ENCODE peak calls at places on chromosomes 16 and 17, in seven cellular contexts. I is left ventricle myocardium inferior, E is AG04450, U is A549, R is type B pancreatic cell, V is mucosa of descending colon, M is fibroblast of the aortic adventitia. Y is an unnamed sample.

GRCh38 chr17:14506364-14506763 is 205.5 kb downstream of the HS3ST3B1 start:
- DNase-seq in R (no peak), U (no peak), V (no peak), I (no peak), E (no peak), M (no peak), Y (no peak)

GRCh38 chr16:1153480-1154160 is 714 bp downstream of the CACNA1H start:
- DNase-seq in V (no peak), M (no peak), U (no peak), I (no peak), R (no peak), E (no peak), Y (no peak)

GRCh38 chr17:79929257-79930076 is 90.2 kb upstream of the CBX4 start:
- DNase-seq in I (no peak), V (no peak), U (no peak), E (no peak), M (no peak), R (no peak), Y (no peak)

GRCh38 chr17:51342257-51342656 is 81.9 kb downstream of the UTP18 start:
- DNase-seq in V (no peak), I (no peak), M (no peak), E (no peak), R (no peak), U (no peak), Y (no peak)

GRCh38 chr17:7881655-7882054 is 6.9 kb upstream of the CHD3 start:
- DNase-seq in I (no peak), M (no peak), E (no peak), R (no peak), U (no peak), V (no peak), Y (no peak)

GRCh38 chr17:58338907-58339774 is 10.5 kb upstream of the TSPOAP1 start:
- DNase-seq in I (peak), V (peak), U (no peak), R (no peak), E (peak), M (peak), Y (no peak)

GRCh38 chr17:41718287-41718645 is 6.1 kb downstream of the GAST start:
- DNase-seq in V (no peak), R (no peak), E (no peak), U (no peak), M (no peak), I (no peak), Y (no peak)

GRCh38 chr17:27946521-27946920 is 53.4 kb upstream of the LYRM9 start:
- DNase-seq in I (no peak), V (no peak), M (no peak), E (no peak), R (no peak), U (no peak), Y (no peak)

GRCh38 chr16:49528035-49528434 is 154.4 kb downstream of the C16orf78 start:
- DNase-seq in U (no peak), I (no peak), R (no peak), V (no peak), M (peak), E (no peak), Y (no peak)

GRCh38 chr17:28899212-28899815 is 1.8 kb upstream of the FLOT2 start:
- DNase-seq in R (no peak), U (no peak), M (no peak), E (no peak), I (no peak), V (no peak), Y (no peak)

GRCh38 chr17:72008236-72008874 is 112.5 kb upstream of the SOX9 start:
- DNase-seq in U (no peak), E (no peak), V (no peak), I (no peak), M (peak), R (no peak), Y (no peak)

GRCh38 chr16:73058221-73058615 is 10.3 kb upstream of the ZFHX3 start:
- DNase-seq in R (no peak), V (peak), U (no peak), M (peak), I (peak), E (no peak), Y (no peak)

GRCh38 chr16:69924777-69925191 is 26.4 kb upstream of the CLEC18A start:
- DNase-seq in E (peak), M (peak), V (no peak), I (peak), U (no peak), R (no peak), Y (peak)

GRCh38 chr17:15892679-15893332 is 52.1 kb upstream of the ADORA2B start:
- DNase-seq in R (no peak), M (peak), E (no peak), V (no peak), I (no peak), U (peak), Y (peak)

GRCh38 chr16:82236415-82236814 is 66.4 kb upstream of the MPHOSPH6 start:
- DNase-seq in I (no peak), M (no peak), V (no peak), E (no peak), R (no peak), U (no peak), Y (no peak)

GRCh38 chr16:397135-397661 is at the start of gene NME4:
- DNase-seq in U (peak), E (no peak), I (no peak), V (no peak), M (no peak), R (no peak), Y (no peak)

GRCh38 chr16:914453-914852 is 56.3 kb downstream of the LMF1 start:
- DNase-seq in V (no peak), I (no peak), E (no peak), R (no peak), U (peak), M (peak), Y (no peak)

GRCh38 chr17:65449495-65449894 is 112.0 kb downstream of the AXIN2 start:
- DNase-seq in I (no peak), E (no peak), U (no peak), V (no peak), M (no peak), R (no peak), Y (no peak)

GRCh38 chr16:70757183-70757582 is 43.8 kb downstream of the VAC14 start:
- DNase-seq in R (no peak), V (no peak), U (no peak), I (no peak), E (no peak), M (no peak), Y (no peak)

GRCh38 chr17:73613271-73613941 is 30.8 kb downstream of the SDK2 start:
- DNase-seq in M (no peak), U (no peak), V (no peak), E (no peak), R (peak), I (no peak), Y (no peak)

GRCh38 chr17:31452561-31453110 is 61.2 kb downstream of the RAB11FIP4 start:
- DNase-seq in U (no peak), I (no peak), M (no peak), V (no peak), E (no peak), R (no peak), Y (no peak)

GRCh38 chr16:83356266-83356665 is 451.5 kb upstream of the HSBP1 start:
- DNase-seq in R (no peak), M (peak), V (peak), E (peak), U (peak), I (no peak), Y (peak)

GRCh38 chr16:54633943-54634362 is 296.7 kb upstream of the IRX5 start:
- DNase-seq in V (no peak), E (no peak), R (no peak), M (peak), U (peak), I (no peak), Y (no peak)

GRCh38 chr17:42518046-42518754 is 17.8 kb upstream of the NAGLU start:
- DNase-seq in E (peak), U (peak), I (peak), R (no peak), M (peak), V (peak), Y (peak)

DNA sequence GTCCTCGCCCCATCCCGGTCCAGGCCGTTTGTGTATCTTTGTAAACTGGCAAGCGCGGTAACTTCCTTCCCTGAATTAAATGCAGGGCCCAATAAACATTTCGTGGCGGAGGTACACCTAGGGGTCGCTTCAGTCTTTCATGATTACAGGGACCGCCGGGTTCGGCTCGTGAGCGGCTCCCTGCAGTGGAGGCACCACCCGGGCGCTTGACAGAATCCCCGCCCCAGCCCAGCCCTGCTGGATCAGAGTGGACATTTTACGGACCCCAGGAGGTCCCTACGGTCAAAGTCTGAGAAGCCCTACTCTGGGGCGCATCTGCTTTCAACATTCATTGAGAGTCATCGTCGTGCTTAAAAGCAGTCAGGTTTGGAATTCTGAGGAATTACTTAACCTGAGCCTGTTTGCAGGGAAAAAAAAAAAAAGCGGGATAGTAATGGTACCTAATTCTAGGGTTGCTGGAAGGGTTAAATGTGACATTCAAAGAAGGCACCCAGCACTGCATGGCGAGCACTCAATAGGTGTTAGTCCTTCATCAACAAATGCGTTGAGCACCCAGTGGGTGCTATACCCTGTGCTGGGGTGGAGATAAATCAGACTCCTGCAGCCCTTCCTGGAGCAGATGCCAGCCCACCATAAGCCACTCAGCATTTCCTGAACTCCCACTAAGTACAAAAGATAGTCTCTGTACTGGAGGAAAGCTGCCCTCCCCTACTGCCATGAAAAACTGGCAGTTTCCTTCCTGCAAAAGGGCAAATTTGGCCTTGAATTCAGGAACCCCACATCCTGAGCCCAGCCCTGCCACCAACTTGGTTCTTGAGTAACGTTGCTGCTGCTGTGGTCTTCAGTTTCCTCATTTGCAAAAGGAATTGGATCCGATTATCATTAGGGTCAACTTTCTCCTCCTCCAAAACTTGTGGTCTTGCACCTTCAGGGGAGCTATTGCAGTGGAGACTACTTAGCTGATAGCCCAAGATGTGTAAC is 658 bp upstream of the DUSP3 start:
- DNase-seq in R (no peak), E (no peak), U (peak), M (no peak), V (no peak), I (no peak), Y (no peak)
- TF ChIP-seq CTCF in R (peak), E (peak), U (peak), M (peak), V (no peak), I (peak), Y (peak)

GRCh38 chr16:87276091-87276561 is 41.1 kb downstream of the C16orf95 start:
- DNase-seq in M (no peak), R (no peak), U (no peak), I (no peak), V (no peak), E (no peak), Y (no peak)

GRCh38 chr16:87274808-87275207 is 42.4 kb downstream of the C16orf95 start:
- DNase-seq in V (no peak), U (no peak), E (no peak), M (no peak), I (no peak), R (no peak), Y (no peak)

GRCh38 chr16:87279094-87279658 is 38.0 kb downstream of the C16orf95 start:
- DNase-seq in E (no peak), V (no peak), R (no peak), M (no peak), I (no peak), U (no peak), Y (no peak)

GRCh38 chr16:87276926-87277325 is 40.3 kb downstream of the C16orf95 start:
- DNase-seq in M (peak), U (no peak), E (no peak), R (no peak), V (no peak), I (no peak), Y (no peak)

GRCh38 chr16:87278191-87279093 is 38.8 kb downstream of the C16orf95 start:
- DNase-seq in E (peak), V (peak), R (peak), M (peak), I (peak), U (peak), Y (peak)
- TF ChIP-seq CTCF in E (peak), V (peak), R (peak), M (peak), I (peak), U (peak), Y (peak)

GRCh38 chr16:10609410-10609774 is 29.0 kb upstream of the EMP2 start:
- DNase-seq in M (peak), I (no peak), V (no peak), U (no peak), R (no peak), E (peak), Y (no peak)
- TF ChIP-seq CTCF in M (peak), I (no peak), V (no peak), U (no peak), R (no peak), E (peak), Y (no peak)

DNA sequence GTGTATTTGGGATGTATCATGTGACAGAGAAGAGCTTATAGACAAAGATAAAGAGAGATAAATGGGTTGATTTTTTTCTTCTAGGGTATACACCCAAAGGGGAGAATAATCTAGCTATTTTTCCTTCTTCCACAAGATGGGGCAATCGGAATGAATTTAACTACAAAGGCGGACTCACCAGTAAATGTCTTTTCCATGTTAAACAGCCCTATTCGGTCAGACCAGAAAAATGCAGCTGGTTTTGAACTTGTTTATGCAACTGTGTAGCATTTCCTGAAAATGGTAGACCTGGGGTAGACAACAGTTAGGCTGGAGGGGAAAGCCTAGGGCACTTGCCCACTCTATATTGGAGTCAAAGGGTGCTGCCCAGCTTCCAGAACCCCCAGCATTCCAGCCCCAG is 477.1 kb downstream of the TOX3 start:
- DNase-seq in I (no peak), R (no peak), U (peak), V (no peak), E (no peak), M (no peak), Y (no peak)
- TF ChIP-seq CTCF in I (peak), R (peak), U (peak), V (no peak), E (no peak), M (no peak), Y (no peak)

DNA sequence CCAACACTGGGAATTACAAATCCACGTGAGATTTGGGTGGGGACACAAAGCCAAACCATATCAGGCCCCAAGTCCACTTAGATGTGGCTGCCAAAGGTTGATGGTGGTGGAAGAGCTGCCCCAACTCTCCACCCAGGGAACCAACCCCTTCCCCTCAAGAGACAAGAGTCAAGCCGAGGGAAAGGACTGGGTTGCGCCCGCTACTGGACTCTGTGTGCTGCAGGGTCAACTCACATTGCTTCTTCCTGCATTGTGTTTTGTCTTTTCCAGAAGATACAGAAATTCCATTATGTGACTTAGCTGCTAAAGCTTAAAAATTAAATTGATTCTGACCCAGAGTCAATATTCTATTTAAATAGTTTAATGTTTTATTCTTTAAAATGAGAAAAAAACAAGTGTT is 58.5 kb downstream of the ADAMTS18 start:
- DNase-seq in R (no peak), E (no peak), V (no peak), U (peak), M (no peak), I (no peak), Y (no peak)
- TF ChIP-seq CTCF in R (peak), E (no peak), V (no peak), U (peak), M (no peak), I (no peak), Y (no peak)

DNA sequence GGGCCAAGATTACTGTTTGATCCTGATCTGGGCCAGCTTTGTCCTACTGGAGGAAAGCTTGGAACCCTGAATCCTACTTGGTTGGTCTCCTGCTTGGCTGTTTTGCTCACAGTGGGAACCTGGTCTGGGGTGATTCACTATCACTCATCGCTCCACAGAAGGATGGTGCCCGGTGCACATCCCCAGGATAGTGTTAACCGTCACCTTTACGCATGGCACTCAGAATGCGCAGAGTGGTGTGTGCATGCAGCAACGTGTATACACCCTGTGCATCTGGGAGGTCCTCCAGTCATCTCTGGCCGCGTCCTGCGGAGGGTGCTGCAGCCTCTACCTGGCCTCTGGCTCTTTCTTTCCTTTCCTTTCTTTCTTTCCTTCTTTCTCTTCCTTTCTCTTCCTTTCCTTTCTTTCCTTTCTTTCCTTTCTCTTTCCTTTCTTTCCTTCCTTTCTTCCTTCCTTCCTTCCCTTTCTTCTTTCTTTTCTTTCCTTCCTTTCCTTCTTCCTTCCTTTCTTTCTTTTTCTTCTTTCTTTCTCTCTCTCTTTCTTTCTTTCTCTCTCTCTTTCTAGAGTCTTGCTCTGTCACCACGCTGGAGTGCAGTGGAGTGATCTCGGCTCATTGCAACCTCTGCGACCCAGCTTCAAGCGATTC is 13.1 kb downstream of the SOCS3 start:
- DNase-seq in E (no peak), I (no peak), M (no peak), R (no peak), U (no peak), V (no peak), Y (no peak)
- TF ChIP-seq CTCF in E (no peak), I (no peak), M (no peak), R (no peak), U (no peak), V (no peak), Y (peak)

DNA sequence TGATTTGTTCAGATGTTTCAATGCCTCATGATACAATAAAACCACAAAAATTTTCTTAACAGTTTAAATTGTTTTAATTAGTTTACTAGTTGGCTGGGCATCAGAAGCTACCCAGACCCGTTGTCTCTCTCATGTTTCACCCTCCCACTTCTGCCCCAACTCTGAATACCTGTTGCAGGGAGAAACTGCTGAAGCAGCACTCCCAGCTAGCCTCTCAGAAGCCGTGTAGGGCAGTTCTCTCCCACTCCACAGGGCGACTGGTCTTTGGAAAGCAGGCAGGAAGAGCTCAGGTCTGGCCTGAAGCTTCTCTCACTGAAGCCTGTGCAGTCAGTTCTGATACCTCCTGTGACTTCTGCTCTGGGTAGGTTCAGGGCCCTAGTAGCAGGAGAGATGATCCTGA is 1.6 kb upstream of the EDC4 start:
- DNase-seq in E (no peak), I (no peak), U (no peak), M (no peak), R (no peak), V (no peak), Y (no peak)
- TF ChIP-seq CTCF in E (no peak), I (no peak), U (no peak), M (no peak), R (no peak), V (no peak), Y (no peak)

DNA sequence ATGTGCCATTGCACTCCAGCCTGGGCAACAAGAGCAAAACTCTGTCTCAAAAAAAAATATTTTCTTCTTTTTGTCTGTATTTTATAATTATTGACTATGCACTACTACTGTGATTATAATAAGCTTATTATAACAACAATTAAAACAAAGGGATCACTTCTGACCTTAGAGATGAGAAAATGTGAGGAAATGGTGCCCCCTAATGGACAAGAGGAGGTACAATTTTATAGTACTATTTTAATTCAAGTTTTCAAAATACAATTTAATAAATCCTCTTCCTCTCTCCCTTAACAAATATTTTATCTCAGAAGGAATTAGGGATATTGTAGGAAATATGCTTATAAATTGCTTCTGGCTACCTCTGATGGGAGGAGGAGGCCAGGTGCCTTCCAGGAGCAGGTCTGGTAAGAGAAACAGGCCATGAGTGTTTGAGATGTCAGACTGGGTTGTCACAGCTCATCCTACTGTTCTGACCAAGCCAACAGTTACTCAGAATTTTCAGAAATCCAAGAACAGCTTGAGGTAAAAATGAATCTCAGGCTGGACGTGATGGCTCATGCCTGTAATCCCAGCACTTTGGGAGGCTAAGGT is 14.0 kb downstream of the VPS53 start:
- DNase-seq in R (no peak), V (no peak), E (no peak), U (peak), I (no peak), M (peak), Y (no peak)
- TF ChIP-seq CTCF in R (peak), V (no peak), E (peak), U (peak), I (peak), M (peak), Y (peak)

GRCh38 chr17:18246880-18247612 is 11.5 kb downstream of the FLII start:
- DNase-seq in M (peak), U (peak), R (no peak), E (no peak), V (peak), I (peak), Y (no peak)
- TF ChIP-seq CTCF in M (no peak), U (no peak), R (no peak), E (no peak), V (no peak), I (no peak), Y (no peak)

Y was measured in AG09309.